ENCODE peak calls at places on chromosomes 7 and 10, in four cellular contexts. J, Y, M and P are unnamed samples.

GRCh38 chr7:71594746-71595145 is 462.8 kb downstream of the GALNT17 start:
- DNase-seq in Y (no peak), M (no peak), J (no peak), P (no peak)

GRCh38 chr10:86372119-86372784 is 5.7 kb upstream of the GRID1 start:
- DNase-seq in Y (no peak), J (no peak), M (no peak), P (no peak)

GRCh38 chr10:43055991-43056567 is 20.8 kb upstream of the RET start:
- DNase-seq in Y (no peak), J (no peak), M (no peak), P (no peak)

GRCh38 chr10:127408733-127409132 is 140.4 kb upstream of the NPS start:
- DNase-seq in Y (no peak), M (no peak), J (no peak), P (no peak)

GRCh38 chr7:94882891-94883290 is 24.5 kb upstream of the PPP1R9A start:
- DNase-seq in J (no peak), M (no peak), Y (no peak), P (no peak)

GRCh38 chr10:100999742-101000601 is at the start of gene LZTS2:
- DNase-seq in M (peak; percentile 78), Y (no peak), J (no peak), P (no peak)

GRCh38 chr7:125059861-125060456 is 130.3 kb upstream of the POT1 start:
- DNase-seq in Y (no peak), M (no peak), J (no peak), P (no peak)

GRCh38 chr10:61733358-61733940 is 70.7 kb downstream of the CABCOCO1 start:
- DNase-seq in Y (peak; percentile 33), M (peak; percentile 44), J (peak; percentile 46), P (peak; percentile 47)

GRCh38 chr10:95211606-95212279 is 17.7 kb downstream of the ACSM6 start:
- DNase-seq in J (no peak), M (no peak), Y (no peak), P (no peak)

GRCh38 chr10:107028249-107028648 is 136.3 kb downstream of the SORCS1 start:
- DNase-seq in M (peak; percentile 51), J (no peak), Y (no peak), P (no peak)

GRCh38 chr10:127976701-127977367 is 69.9 kb downstream of the PTPRE start:
- DNase-seq in M (no peak), J (no peak), Y (no peak), P (no peak)

GRCh38 chr10:98402931-98403717 is 11.9 kb downstream of the PYROXD2 start:
- DNase-seq in J (no peak), Y (no peak), M (no peak), P (no peak)
- TF ChIP-seq TCF7L2 in J (no peak), Y (no peak), M (no peak), P (no peak)

DNA sequence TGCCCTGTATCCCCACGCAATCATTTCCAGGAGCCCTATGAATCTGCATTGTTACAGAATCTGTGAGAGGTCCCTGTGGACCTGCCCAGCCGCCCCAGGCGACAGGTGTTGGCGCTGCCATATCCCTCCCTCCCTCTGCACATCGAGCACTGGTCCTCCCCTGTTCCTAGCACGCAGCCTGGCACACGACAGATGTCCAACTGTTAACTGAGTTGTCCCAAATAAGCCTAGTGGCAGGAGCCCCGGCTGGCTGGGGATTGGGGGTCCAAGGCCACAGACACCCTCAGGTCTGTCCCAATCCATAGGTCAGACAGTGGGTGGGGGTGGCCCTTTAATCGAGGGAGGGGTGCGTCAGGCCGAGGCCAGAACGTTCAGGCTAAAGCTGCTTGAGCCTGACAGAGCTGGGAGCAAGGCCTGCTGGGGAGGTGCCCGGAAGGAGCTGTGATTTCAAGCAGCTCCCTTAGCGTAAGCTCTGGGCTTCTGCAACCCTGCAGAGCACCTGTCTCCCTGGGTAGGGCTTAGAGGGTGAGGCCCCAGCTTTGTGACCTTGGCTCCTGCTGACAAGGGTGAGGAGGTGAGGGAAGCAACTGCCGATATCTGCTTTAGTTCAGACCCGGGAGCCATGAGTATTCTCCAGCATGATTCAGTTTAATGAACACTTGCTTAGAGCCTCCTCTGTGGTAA is 40.1 kb downstream of the ADRA2A start:
- DNase-seq in M (no peak), J (no peak), Y (no peak), P (no peak)
- TF ChIP-seq TCF7L2 in M (no peak), J (no peak), Y (no peak), P (no peak)

GRCh38 chr7:149753370-149754233 is 19.8 kb downstream of the ZNF467 start:
- DNase-seq in J (no peak), Y (peak; percentile 35), M (peak; percentile 70), P (peak; percentile 36)
- TF ChIP-seq TCF7L2 in J (no peak), Y (no peak), M (no peak), P (no peak)

GRCh38 chr7:89914673-89915072 is 239.6 kb upstream of the STEAP1 start:
- DNase-seq in J (no peak), Y (no peak), M (no peak), P (no peak)
- TF ChIP-seq TCF7L2 in J (no peak), Y (no peak), M (no peak), P (no peak)

DNA sequence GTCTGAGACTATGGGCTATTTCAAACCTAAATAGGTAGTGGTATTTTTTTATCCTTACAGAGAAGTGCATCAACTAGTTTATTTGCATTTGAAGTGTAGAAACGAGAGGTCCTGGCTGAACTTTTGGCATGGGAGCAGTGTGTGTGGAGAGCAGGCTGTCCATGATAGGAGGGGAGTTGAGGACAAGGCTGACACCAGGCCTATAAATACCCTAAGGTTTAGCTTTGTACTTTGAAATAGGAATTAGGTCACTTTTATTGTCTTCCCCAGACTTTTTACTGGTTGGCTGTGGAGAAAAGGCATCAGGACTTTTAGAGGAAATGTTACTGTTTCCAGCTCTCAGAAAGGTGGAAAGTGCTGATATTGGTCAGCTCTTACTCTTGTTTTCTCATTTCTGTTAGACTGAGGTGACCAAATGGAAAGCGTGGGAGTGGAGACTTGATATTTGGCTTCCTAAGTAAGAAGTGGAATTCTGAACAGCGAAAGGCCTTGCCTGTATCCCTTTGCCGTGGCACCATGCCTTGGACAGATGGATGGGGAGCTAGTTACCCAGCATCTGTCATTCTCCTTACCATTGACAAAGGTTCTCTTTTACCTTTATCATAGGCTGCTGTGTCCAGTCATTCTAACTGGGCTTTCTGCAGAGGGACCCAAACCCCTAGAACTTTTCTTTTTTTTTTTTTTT is 46.0 kb downstream of the GBF1 start:
- DNase-seq in M (no peak), J (no peak), Y (no peak), P (no peak)
- TF ChIP-seq TCF7L2 in M (no peak), J (no peak), Y (no peak), P (no peak)

GRCh38 chr7:22868509-22868908 is 45.9 kb upstream of the TOMM7 start:
- DNase-seq in J (no peak), M (no peak), Y (no peak), P (no peak)

GRCh38 chr7:22864855-22865606 is 42.4 kb upstream of the TOMM7 start:
- DNase-seq in Y (peak; percentile 34), M (no peak), J (no peak), P (no peak)

GRCh38 chr7:22867589-22867988 is 44.9 kb upstream of the TOMM7 start:
- DNase-seq in Y (no peak), J (no peak), M (no peak), P (no peak)

GRCh38 chr7:22865607-22865970 is 42.9 kb upstream of the TOMM7 start:
- DNase-seq in M (no peak), Y (no peak), J (no peak), P (no peak)

DNA sequence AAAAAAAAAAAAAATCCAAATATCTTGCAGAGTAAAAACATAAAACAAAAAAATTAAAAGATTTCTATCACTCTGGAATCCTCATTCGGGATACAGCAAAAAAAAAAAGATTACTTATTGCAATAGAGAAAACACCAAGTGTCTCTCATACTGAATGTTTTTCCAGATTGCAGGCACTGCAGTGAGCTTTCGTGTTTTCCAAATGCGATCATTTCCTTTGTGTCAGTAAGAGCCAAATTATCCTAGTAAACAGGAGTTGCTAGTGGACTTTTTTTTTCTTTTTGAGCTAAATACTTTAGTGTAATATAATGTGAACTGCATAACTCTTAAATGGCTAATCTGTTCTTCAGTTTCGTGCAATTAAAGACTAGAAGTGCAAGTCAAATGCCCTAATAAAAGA is 44.3 kb upstream of the TOMM7 start:
- DNase-seq in J (no peak), Y (no peak), M (no peak), P (no peak)
- TF ChIP-seq TCF7L2 in J (no peak), Y (no peak), M (no peak), P (no peak)

GRCh38 chr10:11147723-11148122 is 130.1 kb downstream of the CELF2 start:
- DNase-seq in M (no peak), J (no peak), Y (no peak), P (no peak)
- TF ChIP-seq TCF7L2 in M (no peak), J (no peak), Y (no peak), P (no peak)

GRCh38 chr10:69953851-69954250 is 98.8 kb upstream of the MACROH2A2 start:
- DNase-seq in M (no peak), Y (no peak), J (no peak), P (no peak)

GRCh38 chr10:69955211-69955805 is 97.3 kb upstream of the MACROH2A2 start:
- DNase-seq in Y (no peak), M (no peak), J (no peak), P (no peak)

GRCh38 chr10:69952069-69952800 is 100.4 kb upstream of the MACROH2A2 start:
- DNase-seq in Y (no peak), M (no peak), J (no peak), P (no peak)

GRCh38 chr10:69951658-69952057 is 101.0 kb upstream of the MACROH2A2 start:
- DNase-seq in J (no peak), Y (no peak), M (no peak), P (no peak)

DNA sequence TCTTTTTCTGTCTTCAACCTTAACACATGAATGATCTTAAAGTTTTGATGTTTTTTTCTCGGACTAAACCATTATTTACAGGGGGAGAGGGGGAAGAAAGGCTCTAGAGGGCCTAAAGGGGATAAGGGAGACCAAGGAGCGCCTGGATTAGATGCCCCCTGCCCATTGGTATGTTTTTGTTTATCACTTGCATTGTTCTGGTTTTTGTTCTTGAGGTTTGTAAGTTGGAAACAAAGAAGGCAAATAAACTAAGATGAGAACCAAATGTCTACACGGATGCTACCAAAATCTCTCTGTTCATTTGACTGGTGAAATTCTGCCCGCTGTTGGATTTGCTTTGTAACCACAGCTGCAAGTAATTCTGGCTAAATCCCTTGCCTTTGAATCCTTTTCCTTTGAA is 99.8 kb upstream of the MACROH2A2 start:
- DNase-seq in J (no peak), Y (no peak), M (no peak), P (no peak)
- TF ChIP-seq TCF7L2 in J (no peak), Y (no peak), M (no peak), P (no peak)

GRCh38 chr7:87875151-87876039 is 765 bp downstream of the SLC25A40 start:
- DNase-seq in J (no peak), Y (peak; percentile 18), M (no peak), P (no peak)
- TF ChIP-seq TCF7L2 in J (no peak), Y (no peak), M (no peak), P (no peak)